ENCODE peak calls at places on chromosomes 5 and 9, in ten cellular contexts. Q is left ventricle myocardium inferior, Y is A549, M is SJSA1, D is IMR-90, N is right cardiac atrium, T is kidney, X is cardiac muscle cell, E is ovary, U is fibroblast of lung. F is an unnamed sample.
A peak's percentile ranks its signal among the peaks of the same experiment; 100 is the strongest.

GRCh38 chr9:71333311-71333710 is 211.9 kb upstream of the TRPM3 start:
- DNase-seq in Q (no peak), Y (no peak), M (no peak), D (no peak), N (no peak), T (no peak), X (no peak), E (no peak), U (no peak), F (no peak)

GRCh38 chr9:133127340-133127981 is 6.4 kb upstream of the RALGDS start:
- DNase-seq in Q (no peak), Y (no peak), M (no peak), D (no peak), N (peak; percentile 74), T (peak; percentile 96), X (no peak), E (no peak), U (peak; percentile 65), F (no peak)

GRCh38 chr9:99269429-99269828 is 47.3 kb downstream of the SEC61B start:
- DNase-seq in Q (no peak), Y (no peak), M (no peak), D (peak; percentile 85), N (no peak), T (no peak), X (no peak), E (no peak), U (peak; percentile 87), F (no peak)

GRCh38 chr9:108099854-108100253 is 610.3 kb upstream of the KLF4 start:
- DNase-seq in Q (no peak), Y (no peak), M (no peak), D (no peak), N (no peak), T (no peak), X (no peak), E (no peak), U (no peak), F (no peak)

GRCh38 chr5:166649656-166650055 is 1641.8 kb upstream of the WWC1 start:
- DNase-seq in Q (no peak), Y (no peak), M (no peak), D (no peak), N (no peak), T (no peak), X (no peak), E (no peak), U (no peak), F (no peak)

GRCh38 chr5:76582252-76583162 is 40.7 kb downstream of the F2RL2 start:
- DNase-seq in Q (no peak), Y (no peak), M (no peak), D (peak; percentile 77), N (no peak), T (no peak), X (no peak), E (no peak), U (peak; percentile 84), F (no peak)

GRCh38 chr5:69484891-69485290 is 7.7 kb upstream of the OCLN start:
- DNase-seq in Q (no peak), Y (no peak), M (peak; percentile 81), D (peak; percentile 29), N (no peak), T (no peak), X (no peak), E (no peak), U (peak; percentile 60), F (no peak)

GRCh38 chr9:97698865-97699264 is 1.7 kb upstream of the XPA start:
- DNase-seq in Q (no peak), Y (no peak), M (no peak), D (no peak), N (peak; percentile 67), T (peak; percentile 78), X (no peak), E (no peak), U (no peak), F (no peak)

GRCh38 chr5:138438003-138438723 is 694 bp upstream of the REEP2 start:
- DNase-seq in Q (no peak), Y (no peak), M (no peak), D (no peak), N (no peak), T (no peak), X (no peak), E (no peak), U (no peak), F (no peak)

GRCh38 chr5:138441221-138441620 is 2.4 kb downstream of the REEP2 start:
- DNase-seq in Q (no peak), Y (no peak), M (no peak), D (no peak), N (no peak), T (no peak), X (no peak), E (no peak), U (no peak), F (no peak)

GRCh38 chr5:138439537-138440225 is 824 bp downstream of the REEP2 start:
- DNase-seq in Q (no peak), Y (no peak), M (no peak), D (peak; percentile 3), N (no peak), T (no peak), X (peak; percentile 20), E (no peak), U (no peak), F (no peak)

GRCh38 chr5:138440226-138441073 is 1.6 kb downstream of the REEP2 start:
- DNase-seq in Q (no peak), Y (no peak), M (no peak), D (no peak), N (no peak), T (no peak), X (no peak), E (no peak), U (no peak), F (no peak)

DNA sequence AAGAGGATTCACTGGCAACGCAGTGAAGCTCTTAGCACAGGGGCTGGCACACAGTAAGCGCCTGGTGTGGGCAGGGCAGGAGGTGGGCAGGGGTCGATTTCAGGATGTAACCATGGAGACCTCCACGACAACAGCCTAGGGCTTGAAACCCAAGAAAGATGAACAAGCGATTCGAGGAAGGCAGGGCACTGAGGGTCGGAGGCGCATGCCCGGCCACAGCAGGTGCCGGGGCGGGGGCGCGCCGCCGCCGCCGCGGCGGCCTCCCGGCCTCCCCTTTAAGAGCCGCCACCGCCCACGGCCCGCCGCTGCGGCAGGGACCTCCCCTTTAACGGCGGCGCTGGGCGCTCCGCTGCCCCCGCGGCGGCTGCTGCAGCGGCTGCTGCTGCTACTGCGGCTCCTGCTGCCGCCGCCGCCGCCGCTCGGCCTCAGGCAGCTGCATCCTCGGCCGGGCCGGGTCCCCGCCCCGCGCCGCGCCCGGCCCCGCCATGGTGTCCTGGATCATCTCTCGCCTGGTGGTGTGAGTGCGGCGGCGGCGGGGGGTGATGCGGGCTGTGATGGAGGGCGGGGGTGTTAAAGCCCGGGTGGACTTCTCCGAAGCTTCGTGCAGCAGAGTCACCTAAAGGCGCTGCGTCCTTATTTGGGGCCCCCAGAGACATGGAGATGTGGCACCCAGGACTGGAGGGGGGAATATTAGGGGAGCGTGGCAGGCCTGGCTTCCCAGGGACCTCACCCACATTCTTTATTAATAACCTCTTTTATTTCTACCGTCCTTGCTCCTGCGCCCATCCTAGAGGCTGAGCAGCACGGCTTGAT is at the start of gene REEP2:
- DNase-seq in Q (peak; percentile 37), Y (peak; percentile 62), M (no peak), D (peak; percentile 47), N (peak; percentile 75), T (no peak), X (peak; percentile 90), E (no peak), U (peak; percentile 57), F (no peak)
- H3K27ac ChIP-seq in Q (peak within 1 kb of the TSS; percentile 63), Y (peak within 1 kb of the TSS; percentile 60), M (no peak within 1 kb of the TSS), D (no peak within 1 kb of the TSS), N (peak within 1 kb of the TSS; percentile 5), T (no peak within 1 kb of the TSS), X (peak within 1 kb of the TSS; percentile 4), E (no peak within 1 kb of the TSS), U (no peak within 1 kb of the TSS), F (no peak within 1 kb of the TSS)

GRCh38 chr5:154758501-154758900 is 3.3 kb downstream of the LARP1 start:
- DNase-seq in Q (no peak), Y (no peak), M (no peak), D (peak; percentile 16), N (no peak), T (no peak), X (no peak), E (no peak), U (no peak), F (no peak)

GRCh38 chr5:154756871-154757646 is 1.9 kb downstream of the LARP1 start:
- DNase-seq in Q (peak; percentile 65), Y (no peak), M (peak; percentile 73), D (peak; percentile 30), N (peak; percentile 81), T (peak; percentile 87), X (peak; percentile 51), E (peak; percentile 68), U (peak; percentile 57), F (peak; percentile 78)

GRCh38 chr5:154758977-154759376 is 3.8 kb downstream of the LARP1 start:
- DNase-seq in Q (no peak), Y (no peak), M (no peak), D (no peak), N (no peak), T (no peak), X (no peak), E (no peak), U (no peak), F (no peak)

GRCh38 chr5:154756203-154756870 is 1.2 kb downstream of the LARP1 start:
- DNase-seq in Q (peak; percentile 52), Y (no peak), M (peak; percentile 71), D (no peak), N (peak; percentile 84), T (peak; percentile 88), X (peak; percentile 59), E (peak; percentile 47), U (no peak), F (peak; percentile 73)

GRCh38 chr5:154757647-154758406 is 2.6 kb downstream of the LARP1 start:
- DNase-seq in Q (no peak), Y (no peak), M (no peak), D (peak; percentile 22), N (no peak), T (no peak), X (no peak), E (no peak), U (peak; percentile 57), F (no peak)
- H3K4me1 ChIP-seq in Q (peaks cover 91% of the 10 kb centered on the region), Y (peaks cover 49% of the 10 kb centered on the region), M (peaks cover 34% of the 10 kb centered on the region), D (peaks cover 26% of the 10 kb centered on the region), N (peaks cover 10% of the 10 kb centered on the region), T (peaks cover 28% of the 10 kb centered on the region), X (peaks cover 27% of the 10 kb centered on the region), E (peaks cover 20% of the 10 kb centered on the region), U (peaks cover 19% of the 10 kb centered on the region), F (peaks cover 3% of the 10 kb centered on the region)

DNA sequence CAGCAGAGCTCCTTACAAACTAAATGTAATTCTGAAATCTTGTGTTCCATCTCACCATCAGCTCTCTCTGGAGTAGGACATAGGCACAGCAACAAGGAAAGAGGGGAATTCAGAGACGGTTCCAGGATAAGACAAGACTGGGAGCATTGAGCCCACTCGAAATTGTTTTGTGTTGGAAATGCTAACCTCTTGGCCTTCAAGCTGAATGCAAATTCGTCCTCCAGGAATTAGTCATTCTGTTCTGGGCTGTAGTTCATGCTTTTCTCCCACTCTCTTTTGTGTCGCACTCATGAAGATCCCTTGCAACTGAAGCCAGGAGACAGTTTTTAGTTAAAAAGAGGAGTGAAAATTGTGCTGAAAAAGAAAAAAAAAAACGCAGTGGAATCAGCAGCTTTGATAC is 121.7 kb upstream of the SEMA6A start:
- DNase-seq in Q (no peak), Y (no peak), M (no peak), D (no peak), N (no peak), T (no peak), X (peak; percentile 13), E (no peak), U (peak; percentile 40), F (no peak)
- H3K27ac ChIP-seq in Q (no peak overlapping the region), Y (no peak overlapping the region), M (no peak overlapping the region), D (no peak overlapping the region), N (no peak overlapping the region), T (no peak overlapping the region), X (no peak overlapping the region), E (no peak overlapping the region), U (no peak overlapping the region), F (no peak overlapping the region)

DNA sequence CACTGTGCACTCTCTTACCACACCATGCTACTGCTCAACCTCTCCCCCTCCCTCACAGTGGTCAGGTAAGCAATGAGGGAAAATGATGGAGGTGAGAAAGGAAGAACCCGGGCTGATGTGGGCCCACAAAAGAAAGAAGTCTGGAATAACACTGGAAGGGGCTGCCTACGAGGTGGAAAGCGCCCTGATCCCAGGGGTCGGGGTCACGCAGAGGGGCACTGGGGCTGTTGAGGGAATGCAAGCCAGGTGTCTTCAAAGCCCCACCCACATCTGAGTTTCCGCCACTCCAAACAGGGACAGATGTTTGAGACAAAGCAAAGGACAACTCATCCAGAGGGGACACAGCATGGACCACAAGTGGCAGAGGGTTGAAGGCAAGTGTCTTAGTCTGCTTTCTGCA is 4.2 kb downstream of the TNIP1 start:
- DNase-seq in Q (no peak), Y (no peak), M (no peak), D (no peak), N (no peak), T (no peak), X (no peak), E (no peak), U (no peak), F (no peak)
- H3K4me1 ChIP-seq in Q (peaks cover 76% of the 10 kb centered on the region), Y (peaks cover 54% of the 10 kb centered on the region), M (peaks cover 75% of the 10 kb centered on the region), D (peaks cover 31% of the 10 kb centered on the region), N (peaks cover 27% of the 10 kb centered on the region), T (peaks cover 46% of the 10 kb centered on the region), X (peaks cover 4% of the 10 kb centered on the region), E (peaks cover 4% of the 10 kb centered on the region), U (peaks cover 19% of the 10 kb centered on the region), F (no peaks in the 10 kb centered on the region)

F was measured in aorta.